ENCODE peak calls at places on chromosomes 3 and 15, in eight cellular contexts. S is WERI-Rb-1, H is glutamatergic neuron, V is neural crest cell, D is cardiac muscle cell, M is astrocyte of the cerebellum, E is testis, R is heart left ventricle. G is an unnamed sample.

GRCh38 chr15:63083046-63083445 is 38.6 kb upstream of the LACTB start:
- DNase-seq in S (no peak), H (no peak), V (no peak), D (no peak), M (no peak), E (no peak), R (peak), G (no peak)

GRCh38 chr3:188901126-188901525 is 270.6 kb upstream of the TPRG1 start:
- DNase-seq in S (no peak), H (no peak), V (no peak), D (peak), M (no peak), E (no peak), R (no peak), G (no peak)

GRCh38 chr3:177978948-177979347 is 557.3 kb upstream of the KCNMB2 start:
- DNase-seq in S (no peak), H (no peak), V (no peak), D (no peak), M (no peak), E (no peak), R (no peak), G (no peak)

GRCh38 chr15:42012241-42012640 is 8.6 kb downstream of the PLA2G4E start:
- DNase-seq in S (no peak), H (no peak), V (no peak), D (no peak), M (no peak), E (no peak), R (no peak), G (no peak)

GRCh38 chr15:70524470-70524869 is 238.9 kb downstream of the UACA start:
- DNase-seq in S (no peak), H (no peak), V (no peak), D (no peak), M (no peak), E (no peak), R (no peak), G (no peak)

GRCh38 chr3:126180477-126181397 is at the start of gene ALDH1L1:
- DNase-seq in S (peak), H (peak), V (peak), D (peak), M (peak), E (peak), R (peak), G (no peak)

GRCh38 chr15:99613887-99614642 is 48.3 kb downstream of the MEF2A start:
- DNase-seq in S (no peak), H (no peak), V (no peak), D (peak), M (no peak), E (no peak), R (no peak), G (no peak)

GRCh38 chr15:73930371-73930770 is 4.1 kb downstream of the LOXL1 start:
- DNase-seq in S (no peak), H (peak), V (no peak), D (peak), M (peak), E (no peak), R (peak), G (peak)

GRCh38 chr3:27800261-27800660 is 78.1 kb upstream of the EOMES start:
- DNase-seq in S (no peak), H (no peak), V (no peak), D (no peak), M (no peak), E (no peak), R (no peak), G (no peak)

GRCh38 chr3:161284989-161285388 is 63.9 kb downstream of the NMD3 start:
- DNase-seq in S (no peak), H (no peak), V (no peak), D (no peak), M (no peak), E (no peak), R (no peak), G (no peak)

GRCh38 chr15:88605507-88606436 is 15.4 kb upstream of the AEN start:
- DNase-seq in S (peak), H (peak), V (peak), D (peak), M (no peak), E (peak), R (peak), G (no peak)

GRCh38 chr15:70439880-70440279 is 323.5 kb downstream of the UACA start:
- DNase-seq in S (no peak), H (no peak), V (no peak), D (no peak), M (no peak), E (no peak), R (no peak), G (no peak)

GRCh38 chr15:89244512-89244869 is 712 bp downstream of the FANCI start:
- DNase-seq in S (no peak), H (no peak), V (no peak), D (no peak), M (no peak), E (no peak), R (no peak), G (no peak)

GRCh38 chr3:123949606-123950005 is 11.4 kb downstream of the CCDC14 start:
- DNase-seq in S (no peak), H (no peak), V (no peak), D (no peak), M (no peak), E (no peak), R (no peak), G (no peak)

GRCh38 chr3:149657458-149657795 is 398 bp downstream of the WWTR1 start:
- DNase-seq in S (no peak), H (no peak), V (peak), D (peak), M (no peak), E (peak), R (peak), G (no peak)

GRCh38 chr15:85751731-85752421 is 42.8 kb downstream of the KLHL25 start:
- DNase-seq in S (no peak), H (no peak), V (peak), D (no peak), M (no peak), E (no peak), R (peak), G (no peak)

GRCh38 chr3:64259646-64260045 is 34.4 kb upstream of the PRICKLE2 start:
- DNase-seq in S (no peak), H (no peak), V (no peak), D (no peak), M (peak), E (no peak), R (no peak), G (no peak)

GRCh38 chr3:126347543-126348161 is 9.6 kb downstream of the KLF15 start:
- DNase-seq in S (peak), H (peak), V (no peak), D (no peak), M (no peak), E (peak), R (no peak), G (peak)

GRCh38 chr15:92633001-92633400 is 22.6 kb downstream of the FAM174B start:
- DNase-seq in S (no peak), H (no peak), V (no peak), D (no peak), M (no peak), E (no peak), R (no peak), G (no peak)

GRCh38 chr3:34675383-34676120 is 877.1 kb downstream of the PDCD6IP start:
- DNase-seq in S (no peak), H (no peak), V (no peak), D (peak), M (peak), E (no peak), R (no peak), G (no peak)

GRCh38 chr15:38479286-38479685 is 25.4 kb downstream of the FAM98B start:
- DNase-seq in S (no peak), H (no peak), V (no peak), D (no peak), M (no peak), E (no peak), R (no peak), G (no peak)

GRCh38 chr3:131537531-131537930 is 34.8 kb upstream of the MRPL3 start:
- DNase-seq in S (no peak), H (no peak), V (no peak), D (no peak), M (no peak), E (no peak), R (no peak), G (no peak)

GRCh38 chr3:126149960-126150515 is 30.3 kb downstream of the ALDH1L1 start:
- DNase-seq in S (no peak), H (no peak), V (peak), D (no peak), M (no peak), E (peak), R (no peak), G (no peak)

GRCh38 chr15:73034213-73034612 is 18.1 kb upstream of the NEO1 start:
- DNase-seq in S (no peak), H (no peak), V (no peak), D (no peak), M (no peak), E (no peak), R (no peak), G (no peak)

GRCh38 chr3:42505849-42506410 is 3.5 kb downstream of the VIPR1 start:
- DNase-seq in S (peak), H (peak), V (no peak), D (no peak), M (no peak), E (peak), R (no peak), G (peak)

GRCh38 chr15:75840659-75841058 is 2.6 kb upstream of the UBE2Q2 start:
- DNase-seq in S (no peak), H (no peak), V (no peak), D (peak), M (peak), E (peak), R (peak), G (no peak)

GRCh38 chr3:71384393-71384792 is 199.1 kb downstream of the FOXP1 start:
- DNase-seq in S (no peak), H (no peak), V (no peak), D (no peak), M (no peak), E (no peak), R (no peak), G (no peak)

GRCh38 chr3:45204136-45204535 is 22.0 kb downstream of the TMEM158 start:
- DNase-seq in S (no peak), H (no peak), V (no peak), D (peak), M (no peak), E (no peak), R (no peak), G (no peak)

GRCh38 chr3:42198709-42199108 is 67.3 kb downstream of the CCK start:
- DNase-seq in S (no peak), H (no peak), V (no peak), D (no peak), M (no peak), E (no peak), R (no peak), G (no peak)

GRCh38 chr3:131393868-131394267 is 12.3 kb downstream of the NUDT16 start:
- DNase-seq in S (peak), H (no peak), V (no peak), D (no peak), M (no peak), E (no peak), R (no peak), G (no peak)

GRCh38 chr3:53498993-53499641 is 4.7 kb downstream of the CACNA1D start:
- DNase-seq in S (no peak), H (peak), V (no peak), D (no peak), M (no peak), E (no peak), R (no peak), G (no peak)
- TF ChIP-seq CTCF in S (no peak), H (peak), V (no peak), D (no peak), M (no peak), E (no peak), R (no peak), G (no peak)

DNA sequence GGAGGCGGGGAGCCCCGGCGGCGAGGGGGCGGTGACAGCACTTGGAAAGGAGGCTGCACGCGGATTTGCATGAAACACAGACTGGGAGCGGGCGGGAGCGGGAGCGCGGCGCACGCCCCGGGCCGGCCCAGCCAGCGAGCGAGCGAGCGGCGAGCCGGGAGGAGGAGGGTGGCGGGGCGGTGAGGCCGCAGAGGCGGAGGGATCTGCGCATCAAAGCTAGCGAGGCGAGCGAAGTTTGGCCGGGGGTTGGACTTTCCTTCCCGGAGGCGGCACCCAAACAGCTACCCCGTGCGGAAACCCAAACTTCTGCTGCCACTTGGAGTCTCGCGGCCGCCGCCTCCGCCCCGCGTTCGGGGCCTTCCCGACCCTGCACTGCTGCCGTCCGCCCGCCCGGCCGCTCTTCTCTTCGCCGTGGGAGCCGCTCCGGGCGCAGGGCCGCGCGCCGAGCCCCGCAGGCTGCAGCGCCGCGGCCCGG is at the start of gene SMAD3:
- DNase-seq in S (peak), H (peak), V (peak), D (peak), M (peak), E (peak), R (peak), G (peak)
- TF ChIP-seq CTCF in S (no peak), H (no peak), V (no peak), D (no peak), M (no peak), E (no peak), R (no peak), G (no peak)

DNA sequence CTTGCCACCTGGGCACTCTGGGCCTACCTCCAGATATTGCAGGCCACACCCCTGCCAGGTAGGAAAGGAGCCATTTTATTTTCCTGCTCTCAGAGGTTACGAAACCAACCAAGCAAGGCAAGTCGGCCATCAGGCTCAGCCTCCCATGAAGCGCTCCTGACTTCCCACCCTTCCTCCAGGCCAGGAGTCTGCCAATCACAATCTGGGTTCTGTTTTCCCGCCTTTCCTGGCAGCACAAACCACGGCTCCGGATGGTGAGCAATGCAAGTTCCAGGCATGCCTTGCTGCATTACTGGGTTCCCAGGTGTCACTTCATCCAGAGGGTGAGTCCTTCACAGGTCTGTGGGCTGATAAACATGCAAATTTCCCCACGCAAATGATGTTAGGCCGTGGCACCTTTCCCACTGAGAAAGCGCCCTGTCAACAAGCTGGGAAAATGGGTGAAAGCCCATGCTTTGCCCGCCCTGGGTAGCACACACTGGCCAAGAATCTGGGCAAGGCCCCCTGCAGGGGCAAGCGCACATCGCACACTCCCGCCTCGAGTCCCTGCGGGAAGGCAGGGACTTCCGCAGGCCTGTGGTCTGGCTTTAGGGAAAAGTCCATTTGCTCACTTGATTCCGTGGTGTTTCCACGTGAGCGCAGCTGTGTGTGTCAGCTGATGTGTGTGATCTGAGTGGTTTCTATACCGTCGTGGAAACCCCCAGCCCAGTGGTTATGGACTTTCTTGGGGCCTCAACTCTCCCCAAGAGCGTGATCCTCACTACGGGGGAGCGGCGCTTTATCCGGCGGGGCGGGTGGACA is 61.6 kb upstream of the RYK start:
- DNase-seq in S (no peak), H (peak), V (no peak), D (peak), M (no peak), E (no peak), R (no peak), G (no peak)
- TF ChIP-seq CTCF in S (peak), H (peak), V (no peak), D (peak), M (peak), E (no peak), R (no peak), G (no peak)

GRCh38 chr15:66685638-66686150 is 16.3 kb upstream of the SMAD6 start:
- DNase-seq in S (no peak), H (no peak), V (no peak), D (no peak), M (no peak), E (no peak), R (no peak), G (no peak)
- TF ChIP-seq CTCF in S (no peak), H (peak), V (peak), D (peak), M (peak), E (no peak), R (no peak), G (peak)

GRCh38 chr3:140128217-140129137 is 193.5 kb downstream of the CLSTN2 start:
- DNase-seq in S (peak), H (peak), V (peak), D (peak), M (no peak), E (peak), R (peak), G (no peak)
- TF ChIP-seq CTCF in S (peak), H (peak), V (peak), D (peak), M (peak), E (no peak), R (peak), G (peak)

GRCh38 chr3:38247366-38248035 is 18.1 kb upstream of the SLC22A13 start:
- DNase-seq in S (peak), H (no peak), V (no peak), D (peak), M (peak), E (no peak), R (no peak), G (no peak)
- TF ChIP-seq CTCF in S (peak), H (no peak), V (no peak), D (peak), M (peak), E (no peak), R (no peak), G (peak)

DNA sequence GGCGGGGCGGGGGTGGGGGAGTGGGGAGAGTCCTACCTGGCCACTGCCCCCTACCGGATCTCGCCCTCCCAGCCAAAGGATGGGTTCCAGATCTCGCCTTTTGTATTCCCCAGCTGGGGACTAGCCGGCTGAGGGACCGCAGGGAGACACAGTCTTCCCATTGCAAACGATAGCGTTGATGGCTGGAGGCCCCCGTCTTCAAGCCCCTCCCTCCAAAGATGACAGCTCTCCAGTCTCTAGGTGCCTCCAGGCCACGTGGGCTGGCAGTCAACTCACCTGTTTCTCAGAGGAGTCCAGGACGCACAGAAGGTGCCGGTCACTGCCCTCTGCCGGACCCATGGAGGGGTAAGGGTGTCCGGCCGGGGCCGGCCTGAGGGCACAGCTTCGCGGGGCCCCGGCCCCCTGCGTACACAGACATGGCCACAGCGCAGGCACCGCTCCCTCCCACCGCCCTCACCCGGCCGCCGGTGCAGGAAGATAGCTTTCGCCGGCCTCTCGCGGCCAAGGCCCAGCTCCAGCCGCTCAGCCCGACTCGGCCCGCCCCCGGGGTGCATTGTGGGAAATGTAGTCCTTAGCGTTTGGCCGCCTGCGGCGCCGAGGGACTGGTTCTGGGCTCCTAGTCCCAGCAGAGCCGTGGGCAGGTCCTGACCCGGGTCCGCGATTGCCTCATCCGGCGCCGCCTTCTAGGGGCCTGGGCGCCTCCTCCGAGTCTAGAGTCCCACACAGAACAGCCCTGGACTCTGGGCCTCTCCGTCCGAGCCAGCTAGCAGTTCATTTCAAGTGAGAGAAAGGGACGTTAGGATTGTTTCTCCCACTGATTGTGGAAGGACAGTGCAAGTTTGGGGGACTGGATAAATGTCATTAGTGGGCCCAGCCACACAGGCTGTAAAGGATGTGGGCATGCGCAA is at the start of gene MON1A:
- DNase-seq in S (peak), H (peak), V (peak), D (peak), M (peak), E (peak), R (peak), G (peak)
- TF ChIP-seq CTCF in S (peak), H (peak), V (peak), D (peak), M (peak), E (no peak), R (no peak), G (peak)

GRCh38 chr3:105518201-105518600 is 151.5 kb downstream of the ALCAM start:
- DNase-seq in S (no peak), H (no peak), V (no peak), D (no peak), M (no peak), E (no peak), R (no peak), G (no peak)
- TF ChIP-seq CTCF in S (no peak), H (no peak), V (no peak), D (no peak), M (no peak), E (no peak), R (no peak), G (no peak)

DNA sequence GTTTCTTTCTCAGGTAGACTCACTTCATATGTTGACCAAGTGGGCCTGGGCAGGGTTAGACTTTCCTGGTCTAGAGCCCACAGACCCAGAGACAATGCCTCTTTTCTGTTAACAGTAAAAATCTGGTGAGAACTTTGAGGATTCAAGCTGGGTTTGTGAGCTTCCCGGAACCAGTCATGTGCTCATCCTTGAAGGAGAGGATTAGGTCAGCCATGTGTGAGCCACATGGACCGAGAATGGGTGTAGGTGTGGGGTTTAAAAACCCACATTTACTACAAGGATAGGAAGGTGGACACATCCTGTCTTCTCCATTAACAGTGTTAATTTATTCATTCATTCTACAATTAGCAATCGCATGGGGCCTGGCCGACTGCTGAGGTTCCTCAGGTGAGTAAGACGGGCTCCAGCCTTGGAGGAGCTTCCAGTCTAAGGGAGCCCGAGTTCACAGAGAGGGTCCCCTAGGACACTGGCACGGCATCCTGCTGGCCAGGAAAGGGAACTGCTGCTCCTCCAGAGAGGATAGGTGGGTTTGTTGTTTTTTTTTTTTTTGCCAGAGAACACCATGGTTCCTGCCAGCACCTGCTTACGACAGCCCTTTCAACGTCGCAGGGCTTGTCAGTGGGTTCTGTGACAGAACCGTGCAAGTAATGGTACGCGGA is 69.0 kb downstream of the SQOR start:
- DNase-seq in S (no peak), H (no peak), V (no peak), D (no peak), M (no peak), E (no peak), R (no peak), G (no peak)
- TF ChIP-seq CTCF in S (peak), H (peak), V (peak), D (peak), M (peak), E (no peak), R (no peak), G (peak)